ENCODE peak calls at places on chromosomes 3 and 15, in ten cellular contexts. One of them, this sample, is unnamed.

GRCh38 chr15:91224750-91225380 is 124.8 kb downstream of the SV2B start:
- DNase-seq in activated gamma-delta T cell treated with Interleukin-2 at 50 U/mL for 16 hours: no peak
- DNase-seq in AG04449: peak
- DNase-seq in head of caudate nucleus: peak
- DNase-seq in fibroblast of lung: peak
- DNase-seq in HT1080: peak
- DNase-seq in HTR-8/SVneo: peak
- DNase-seq in pancreas: no peak
- DNase-seq in cardiac muscle cell: peak
- DNase-seq in posterior vena cava: no peak
- DNase-seq in this sample: peak

GRCh38 chr3:14565791-14566588 is 25.8 kb upstream of the GRIP2 start:
- DNase-seq in HT1080: peak
- DNase-seq in head of caudate nucleus: no peak
- DNase-seq in activated gamma-delta T cell treated with Interleukin-2 at 50 U/mL for 16 hours: no peak
- DNase-seq in pancreas: no peak
- DNase-seq in cardiac muscle cell: peak
- DNase-seq in HTR-8/SVneo: no peak
- DNase-seq in AG04449: no peak
- DNase-seq in fibroblast of lung: no peak
- DNase-seq in posterior vena cava: no peak
- DNase-seq in this sample: no peak

GRCh38 chr15:75720787-75721461 is 8.3 kb upstream of the CSPG4 start:
- DNase-seq in head of caudate nucleus: peak
- DNase-seq in HTR-8/SVneo: peak
- DNase-seq in AG04449: no peak
- DNase-seq in cardiac muscle cell: no peak
- DNase-seq in pancreas: peak
- DNase-seq in activated gamma-delta T cell treated with Interleukin-2 at 50 U/mL for 16 hours: no peak
- DNase-seq in posterior vena cava: peak
- DNase-seq in fibroblast of lung: no peak
- DNase-seq in HT1080: peak
- DNase-seq in this sample: peak

GRCh38 chr15:101498731-101499480 is 9.4 kb upstream of the PCSK6 start:
- DNase-seq in AG04449: no peak
- DNase-seq in activated gamma-delta T cell treated with Interleukin-2 at 50 U/mL for 16 hours: no peak
- DNase-seq in cardiac muscle cell: no peak
- DNase-seq in head of caudate nucleus: no peak
- DNase-seq in fibroblast of lung: no peak
- DNase-seq in posterior vena cava: no peak
- DNase-seq in HT1080: no peak
- DNase-seq in pancreas: no peak
- DNase-seq in HTR-8/SVneo: no peak
- DNase-seq in this sample: no peak

GRCh38 chr3:20924646-20925395 is 738.8 kb upstream of the SGO1 start:
- DNase-seq in activated gamma-delta T cell treated with Interleukin-2 at 50 U/mL for 16 hours: no peak
- DNase-seq in pancreas: no peak
- DNase-seq in cardiac muscle cell: no peak
- DNase-seq in HTR-8/SVneo: no peak
- DNase-seq in HT1080: no peak
- DNase-seq in posterior vena cava: no peak
- DNase-seq in head of caudate nucleus: no peak
- DNase-seq in fibroblast of lung: no peak
- DNase-seq in AG04449: no peak
- DNase-seq in this sample: peak

GRCh38 chr15:67823371-67824156 is 1.7 kb upstream of the SKOR1 start:
- DNase-seq in HT1080: no peak
- DNase-seq in AG04449: no peak
- DNase-seq in cardiac muscle cell: no peak
- DNase-seq in posterior vena cava: peak
- DNase-seq in activated gamma-delta T cell treated with Interleukin-2 at 50 U/mL for 16 hours: no peak
- DNase-seq in fibroblast of lung: no peak
- DNase-seq in head of caudate nucleus: no peak
- DNase-seq in pancreas: peak
- DNase-seq in HTR-8/SVneo: no peak
- DNase-seq in this sample: no peak

GRCh38 chr3:171258316-171258715 is 201.9 kb downstream of the TNIK start:
- DNase-seq in pancreas: no peak
- DNase-seq in HTR-8/SVneo: no peak
- DNase-seq in AG04449: no peak
- DNase-seq in cardiac muscle cell: no peak
- DNase-seq in head of caudate nucleus: no peak
- DNase-seq in posterior vena cava: no peak
- DNase-seq in fibroblast of lung: no peak
- DNase-seq in activated gamma-delta T cell treated with Interleukin-2 at 50 U/mL for 16 hours: no peak
- DNase-seq in HT1080: peak
- DNase-seq in this sample: no peak

GRCh38 chr15:48119277-48119676 is 1.5 kb upstream of the SLC24A5 start:
- DNase-seq in pancreas: no peak
- DNase-seq in HT1080: peak
- DNase-seq in head of caudate nucleus: no peak
- DNase-seq in HTR-8/SVneo: no peak
- DNase-seq in cardiac muscle cell: no peak
- DNase-seq in activated gamma-delta T cell treated with Interleukin-2 at 50 U/mL for 16 hours: no peak
- DNase-seq in AG04449: no peak
- DNase-seq in fibroblast of lung: no peak
- DNase-seq in posterior vena cava: no peak
- DNase-seq in this sample: no peak

GRCh38 chr15:26670116-26670515 is 102.8 kb downstream of the GABRB3 start:
- DNase-seq in cardiac muscle cell: no peak
- DNase-seq in HT1080: no peak
- DNase-seq in HTR-8/SVneo: no peak
- DNase-seq in AG04449: no peak
- DNase-seq in posterior vena cava: no peak
- DNase-seq in fibroblast of lung: no peak
- DNase-seq in head of caudate nucleus: no peak
- DNase-seq in activated gamma-delta T cell treated with Interleukin-2 at 50 U/mL for 16 hours: no peak
- DNase-seq in pancreas: peak
- DNase-seq in this sample: no peak

GRCh38 chr3:50194903-50195500 is 3.6 kb downstream of the GNAT1 start:
- DNase-seq in cardiac muscle cell: no peak
- DNase-seq in HTR-8/SVneo: no peak
- DNase-seq in AG04449: no peak
- DNase-seq in pancreas: peak
- DNase-seq in posterior vena cava: no peak
- DNase-seq in HT1080: no peak
- DNase-seq in fibroblast of lung: no peak
- DNase-seq in activated gamma-delta T cell treated with Interleukin-2 at 50 U/mL for 16 hours: peak
- DNase-seq in head of caudate nucleus: no peak
- DNase-seq in this sample: no peak

GRCh38 chr3:28915711-28916481 is 365.0 kb upstream of the RBMS3 start:
- DNase-seq in HTR-8/SVneo: peak
- DNase-seq in posterior vena cava: no peak
- DNase-seq in activated gamma-delta T cell treated with Interleukin-2 at 50 U/mL for 16 hours: no peak
- DNase-seq in AG04449: no peak
- DNase-seq in fibroblast of lung: peak
- DNase-seq in pancreas: no peak
- DNase-seq in head of caudate nucleus: no peak
- DNase-seq in cardiac muscle cell: peak
- DNase-seq in HT1080: peak
- DNase-seq in this sample: peak

GRCh38 chr3:184727357-184728060 is 15.6 kb upstream of the MAGEF1 start:
- DNase-seq in HT1080: peak
- DNase-seq in posterior vena cava: peak
- DNase-seq in pancreas: no peak
- DNase-seq in head of caudate nucleus: peak
- DNase-seq in cardiac muscle cell: peak
- DNase-seq in fibroblast of lung: peak
- DNase-seq in activated gamma-delta T cell treated with Interleukin-2 at 50 U/mL for 16 hours: peak
- DNase-seq in AG04449: no peak
- DNase-seq in HTR-8/SVneo: peak
- DNase-seq in this sample: peak

GRCh38 chr3:123803521-123803920 is 80.6 kb downstream of the MYLK start:
- DNase-seq in cardiac muscle cell: no peak
- DNase-seq in head of caudate nucleus: no peak
- DNase-seq in AG04449: no peak
- DNase-seq in posterior vena cava: no peak
- DNase-seq in pancreas: no peak
- DNase-seq in activated gamma-delta T cell treated with Interleukin-2 at 50 U/mL for 16 hours: no peak
- DNase-seq in HTR-8/SVneo: no peak
- DNase-seq in HT1080: no peak
- DNase-seq in fibroblast of lung: no peak
- DNase-seq in this sample: no peak

GRCh38 chr15:89112341-89112971 is 24.2 kb downstream of the ABHD2 start:
- DNase-seq in pancreas: no peak
- DNase-seq in head of caudate nucleus: peak
- DNase-seq in cardiac muscle cell: peak
- DNase-seq in AG04449: no peak
- DNase-seq in HT1080: peak
- DNase-seq in fibroblast of lung: peak
- DNase-seq in activated gamma-delta T cell treated with Interleukin-2 at 50 U/mL for 16 hours: no peak
- DNase-seq in posterior vena cava: no peak
- DNase-seq in HTR-8/SVneo: no peak
- DNase-seq in this sample: peak

GRCh38 chr3:16606398-16606797 is 1.2 kb upstream of the DAZL start:
- DNase-seq in pancreas: no peak
- DNase-seq in posterior vena cava: no peak
- DNase-seq in fibroblast of lung: no peak
- DNase-seq in HTR-8/SVneo: no peak
- DNase-seq in HT1080: peak
- DNase-seq in activated gamma-delta T cell treated with Interleukin-2 at 50 U/mL for 16 hours: no peak
- DNase-seq in cardiac muscle cell: no peak
- DNase-seq in head of caudate nucleus: no peak
- DNase-seq in AG04449: no peak
- DNase-seq in this sample: no peak

GRCh38 chr15:41698779-41699178 is 38.6 kb downstream of the MGA start:
- DNase-seq in HTR-8/SVneo: peak
- DNase-seq in posterior vena cava: no peak
- DNase-seq in HT1080: peak
- DNase-seq in AG04449: peak
- DNase-seq in fibroblast of lung: no peak
- DNase-seq in activated gamma-delta T cell treated with Interleukin-2 at 50 U/mL for 16 hours: no peak
- DNase-seq in pancreas: no peak
- DNase-seq in cardiac muscle cell: no peak
- DNase-seq in head of caudate nucleus: no peak
- DNase-seq in this sample: peak

GRCh38 chr3:188037116-188037718 is 116.7 kb upstream of the LPP start:
- DNase-seq in fibroblast of lung: peak
- DNase-seq in pancreas: no peak
- DNase-seq in cardiac muscle cell: peak
- DNase-seq in HT1080: peak
- DNase-seq in posterior vena cava: no peak
- DNase-seq in activated gamma-delta T cell treated with Interleukin-2 at 50 U/mL for 16 hours: no peak
- DNase-seq in head of caudate nucleus: peak
- DNase-seq in AG04449: no peak
- DNase-seq in HTR-8/SVneo: no peak
- DNase-seq in this sample: peak

GRCh38 chr3:49533031-49533430 is 21.2 kb upstream of the BSN start:
- DNase-seq in HTR-8/SVneo: no peak
- DNase-seq in posterior vena cava: no peak
- DNase-seq in head of caudate nucleus: no peak
- DNase-seq in activated gamma-delta T cell treated with Interleukin-2 at 50 U/mL for 16 hours: no peak
- DNase-seq in AG04449: no peak
- DNase-seq in cardiac muscle cell: no peak
- DNase-seq in HT1080: no peak
- DNase-seq in fibroblast of lung: no peak
- DNase-seq in pancreas: peak
- DNase-seq in this sample: no peak

GRCh38 chr3:100896994-100897393 is 96.2 kb downstream of the ABI3BP start:
- DNase-seq in HTR-8/SVneo: no peak
- DNase-seq in HT1080: no peak
- DNase-seq in AG04449: no peak
- DNase-seq in cardiac muscle cell: no peak
- DNase-seq in posterior vena cava: no peak
- DNase-seq in activated gamma-delta T cell treated with Interleukin-2 at 50 U/mL for 16 hours: no peak
- DNase-seq in pancreas: no peak
- DNase-seq in fibroblast of lung: no peak
- DNase-seq in head of caudate nucleus: no peak
- DNase-seq in this sample: no peak

GRCh38 chr3:43023066-43023465 is 44.0 kb downstream of the GASK1A start:
- DNase-seq in posterior vena cava: no peak
- DNase-seq in activated gamma-delta T cell treated with Interleukin-2 at 50 U/mL for 16 hours: no peak
- DNase-seq in AG04449: no peak
- DNase-seq in HTR-8/SVneo: no peak
- DNase-seq in cardiac muscle cell: no peak
- DNase-seq in pancreas: no peak
- DNase-seq in head of caudate nucleus: no peak
- DNase-seq in fibroblast of lung: no peak
- DNase-seq in HT1080: no peak
- DNase-seq in this sample: no peak

GRCh38 chr3:116517308-116517707 is 72.0 kb upstream of the LSAMP start:
- DNase-seq in HTR-8/SVneo: no peak
- DNase-seq in posterior vena cava: no peak
- DNase-seq in HT1080: peak
- DNase-seq in cardiac muscle cell: peak
- DNase-seq in pancreas: no peak
- DNase-seq in head of caudate nucleus: no peak
- DNase-seq in AG04449: no peak
- DNase-seq in activated gamma-delta T cell treated with Interleukin-2 at 50 U/mL for 16 hours: no peak
- DNase-seq in fibroblast of lung: peak
- DNase-seq in this sample: peak

GRCh38 chr3:50297896-50298725 is 1.1 kb downstream of the HYAL3 start:
- DNase-seq in pancreas: no peak
- DNase-seq in cardiac muscle cell: no peak
- DNase-seq in fibroblast of lung: no peak
- DNase-seq in activated gamma-delta T cell treated with Interleukin-2 at 50 U/mL for 16 hours: no peak
- DNase-seq in posterior vena cava: no peak
- DNase-seq in HTR-8/SVneo: no peak
- DNase-seq in HT1080: no peak
- DNase-seq in AG04449: no peak
- DNase-seq in head of caudate nucleus: peak
- DNase-seq in this sample: no peak

GRCh38 chr15:62472616-62473299 is 307.7 kb upstream of the C2CD4B start:
- DNase-seq in posterior vena cava: peak
- DNase-seq in fibroblast of lung: no peak
- DNase-seq in cardiac muscle cell: no peak
- DNase-seq in activated gamma-delta T cell treated with Interleukin-2 at 50 U/mL for 16 hours: no peak
- DNase-seq in AG04449: no peak
- DNase-seq in HT1080: peak
- DNase-seq in head of caudate nucleus: no peak
- DNase-seq in HTR-8/SVneo: peak
- DNase-seq in pancreas: no peak
- DNase-seq in this sample: no peak

GRCh38 chr15:74664028-74664616 is 31.7 kb downstream of the EDC3 start:
- DNase-seq in head of caudate nucleus: peak
- DNase-seq in activated gamma-delta T cell treated with Interleukin-2 at 50 U/mL for 16 hours: no peak
- DNase-seq in fibroblast of lung: peak
- DNase-seq in AG04449: no peak
- DNase-seq in posterior vena cava: no peak
- DNase-seq in pancreas: no peak
- DNase-seq in cardiac muscle cell: peak
- DNase-seq in HT1080: peak
- DNase-seq in HTR-8/SVneo: no peak
- DNase-seq in this sample: peak

GRCh38 chr15:39242345-39242744 is 338.5 kb upstream of the THBS1 start:
- DNase-seq in head of caudate nucleus: no peak
- DNase-seq in posterior vena cava: no peak
- DNase-seq in AG04449: no peak
- DNase-seq in cardiac muscle cell: peak
- DNase-seq in pancreas: no peak
- DNase-seq in fibroblast of lung: peak
- DNase-seq in HTR-8/SVneo: no peak
- DNase-seq in activated gamma-delta T cell treated with Interleukin-2 at 50 U/mL for 16 hours: no peak
- DNase-seq in HT1080: peak
- DNase-seq in this sample: peak

GRCh38 chr3:114221165-114221880 is 16.1 kb downstream of the ZNF80 start:
- DNase-seq in AG04449: no peak
- DNase-seq in HT1080: peak
- DNase-seq in posterior vena cava: no peak
- DNase-seq in fibroblast of lung: no peak
- DNase-seq in HTR-8/SVneo: no peak
- DNase-seq in pancreas: no peak
- DNase-seq in cardiac muscle cell: peak
- DNase-seq in head of caudate nucleus: no peak
- DNase-seq in activated gamma-delta T cell treated with Interleukin-2 at 50 U/mL for 16 hours: peak
- DNase-seq in this sample: no peak

GRCh38 chr15:26287381-26287780 is 424.3 kb upstream of the ATP10A start:
- DNase-seq in fibroblast of lung: no peak
- DNase-seq in activated gamma-delta T cell treated with Interleukin-2 at 50 U/mL for 16 hours: no peak
- DNase-seq in posterior vena cava: no peak
- DNase-seq in pancreas: no peak
- DNase-seq in cardiac muscle cell: no peak
- DNase-seq in HT1080: no peak
- DNase-seq in head of caudate nucleus: no peak
- DNase-seq in HTR-8/SVneo: no peak
- DNase-seq in AG04449: no peak
- DNase-seq in this sample: no peak

GRCh38 chr3:10817506-10817905 is 1.5 kb downstream of the SLC6A11 start:
- DNase-seq in cardiac muscle cell: no peak
- DNase-seq in head of caudate nucleus: peak
- DNase-seq in HT1080: no peak
- DNase-seq in pancreas: no peak
- DNase-seq in posterior vena cava: no peak
- DNase-seq in fibroblast of lung: no peak
- DNase-seq in AG04449: no peak
- DNase-seq in HTR-8/SVneo: no peak
- DNase-seq in activated gamma-delta T cell treated with Interleukin-2 at 50 U/mL for 16 hours: no peak
- DNase-seq in this sample: no peak